ENCODE peak calls at places on chromosome 19, in six cellular contexts. M, F, X, J, Z and T are unnamed samples.

GRCh38 chr19:3094638-3095374 is 644 bp downstream of the GNA11 start:
- DNase-seq in J (no peak), X (no peak), F (no peak), M (no peak), Z (no peak), T (peak; percentile 17)

GRCh38 chr19:15439821-15440641 is 9.7 kb downstream of the WIZ start:
- DNase-seq in X (no peak), M (no peak), F (no peak), J (no peak), Z (no peak), T (no peak)

GRCh38 chr19:47514869-47515588 is at the start of gene NAPA:
- DNase-seq in X (peak; percentile 100), M (peak; percentile 99), Z (peak; percentile 99), J (peak; percentile 99), F (peak; percentile 99), T (peak; percentile 100)

GRCh38 chr19:30620354-30620753 is 248.2 kb downstream of the ZNF536 start:
- DNase-seq in X (no peak), M (no peak), J (no peak), F (no peak), Z (no peak), T (no peak)

GRCh38 chr19:33193269-33193863 is 764 bp upstream of the LRP3 start:
- DNase-seq in Z (no peak), F (no peak), M (no peak), X (no peak), J (no peak), T (no peak)

GRCh38 chr19:16143399-16144215 is at the start of gene HSH2D:
- DNase-seq in J (no peak), Z (peak; percentile 90), X (no peak), F (no peak), M (peak; percentile 45), T (no peak)

GRCh38 chr19:46404884-46405658 is 8.3 kb downstream of the CCDC8 start:
- DNase-seq in Z (no peak), X (peak; percentile 83), M (peak; percentile 56), J (no peak), F (peak; percentile 81), T (no peak)

GRCh38 chr19:14479985-14480694 is 5.0 kb upstream of the PTGER1 start:
- DNase-seq in M (no peak), X (peak; percentile 60), F (peak; percentile 86), J (peak; percentile 95), Z (no peak), T (peak; percentile 20)

GRCh38 chr19:41327076-41327475 is 17.1 kb downstream of the CCDC97 start:
- DNase-seq in Z (no peak), M (no peak), F (no peak), J (no peak), X (no peak), T (no peak)

GRCh38 chr19:30227661-30228112 is 144.5 kb upstream of the ZNF536 start:
- DNase-seq in X (peak; percentile 89), Z (no peak), M (peak; percentile 17), J (peak; percentile 87), F (peak; percentile 71), T (peak; percentile 24)

GRCh38 chr19:34793562-34793961 is 20.5 kb upstream of the ZNF599 start:
- DNase-seq in X (no peak), J (no peak), Z (no peak), M (no peak), F (no peak), T (no peak)

GRCh38 chr19:11373166-11373884 is 1.1 kb upstream of the SWSAP1 start:
- DNase-seq in F (no peak), J (peak; percentile 86), Z (no peak), M (no peak), X (no peak), T (no peak)

GRCh38 chr19:15115080-15115479 is 7.9 kb downstream of the SYDE1 start:
- DNase-seq in J (peak; percentile 21), F (no peak), X (no peak), Z (no peak), M (no peak), T (peak; percentile 68)

GRCh38 chr19:33514885-33515485 is 6.6 kb downstream of the PEPD start:
- DNase-seq in J (no peak), Z (no peak), M (no peak), X (no peak), F (no peak), T (peak; percentile 32)

GRCh38 chr19:47663911-47664771 is 49.1 kb upstream of the EHD2 start:
- DNase-seq in M (peak; percentile 59), Z (no peak), J (no peak), X (peak; percentile 44), F (peak; percentile 56), T (peak; percentile 99)

GRCh38 chr19:43407416-43408005 is 7.2 kb upstream of the TEX101 start:
- DNase-seq in M (no peak), X (no peak), F (no peak), Z (no peak), J (no peak), T (no peak)

GRCh38 chr19:35533822-35534521 is 716 bp downstream of the GAPDHS start:
- DNase-seq in J (no peak), Z (no peak), X (no peak), F (no peak), M (peak; percentile 23), T (peak; percentile 57)

GRCh38 chr19:56660381-56661105 is 11.0 kb downstream of the ZNF835 start:
- DNase-seq in J (peak; percentile 66), F (no peak), M (no peak), Z (no peak), X (no peak), T (no peak)

GRCh38 chr19:5553892-5554291 is 13.9 kb downstream of the TINCR start:
- DNase-seq in X (no peak), Z (no peak), M (no peak), J (peak; percentile 80), F (no peak), T (no peak)

GRCh38 chr19:42076375-42076944 is 494 bp downstream of the ZNF574 start:
- DNase-seq in Z (no peak), M (no peak), J (no peak), X (peak; percentile 58), F (no peak), T (no peak)

GRCh38 chr19:51598159-51598915 is 27.3 kb downstream of the ZNF175 start:
- DNase-seq in Z (no peak), F (no peak), M (no peak), J (no peak), X (no peak), T (no peak)

GRCh38 chr19:51602189-51602854 is 27.9 kb downstream of the SIGLEC5 start:
- DNase-seq in Z (no peak), M (no peak), X (no peak), F (no peak), J (no peak), T (no peak)

GRCh38 chr19:51595776-51596175 is 24.7 kb downstream of the ZNF175 start:
- DNase-seq in M (no peak), Z (no peak), X (no peak), F (no peak), J (no peak), T (no peak)

GRCh38 chr19:51599084-51599483 is 28.0 kb downstream of the ZNF175 start:
- DNase-seq in J (no peak), Z (no peak), X (no peak), F (no peak), M (no peak), T (no peak)

DNA sequence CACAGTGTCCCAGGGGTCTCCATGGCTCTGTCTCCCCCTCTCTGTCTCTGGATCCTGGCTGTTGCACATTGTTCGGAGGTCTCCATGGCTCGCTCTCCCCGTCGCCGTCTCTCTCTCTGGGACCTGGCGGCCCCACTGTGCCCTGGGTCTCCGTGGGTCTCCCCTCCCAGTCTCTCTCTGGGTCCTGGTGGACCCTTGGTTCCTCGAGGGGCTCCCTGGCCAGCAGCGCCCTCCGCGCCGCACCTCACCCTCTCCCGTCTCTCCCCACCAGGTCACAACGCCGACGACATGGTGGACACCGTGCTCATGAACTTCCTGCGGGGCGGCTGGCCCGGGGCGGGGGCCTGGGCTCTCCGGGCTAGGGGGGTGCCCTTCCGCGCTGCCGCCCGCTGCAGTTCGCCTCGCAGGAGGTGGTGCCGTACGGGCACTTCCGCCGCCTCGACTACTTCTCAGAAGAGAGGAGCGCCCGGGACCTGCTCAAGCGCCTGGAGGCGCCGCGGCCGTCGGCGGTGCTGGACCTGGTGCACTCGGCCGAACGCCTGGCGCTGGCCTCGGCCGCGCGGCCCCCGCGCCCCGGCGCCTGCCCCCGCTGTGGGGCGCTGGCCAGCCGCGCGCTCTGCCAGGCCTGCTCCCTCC is 29.1 kb downstream of the SIGLEC5 start:
- DNase-seq in Z (no peak), F (no peak), X (no peak), J (no peak), M (no peak), T (no peak)
- TF ChIP-seq SMC3 in Z (no peak), F (no peak), X (no peak), J (no peak), M (no peak), T (no peak)

GRCh38 chr19:58229255-58229639 is 533 bp downstream of the ZNF544 start:
- DNase-seq in F (peak; percentile 55), J (peak; percentile 44), Z (no peak), X (peak; percentile 32), M (peak; percentile 30), T (peak; percentile 12)
- TF ChIP-seq SMC3 in F (no peak), J (no peak), Z (no peak), X (no peak), M (no peak), T (no peak)

DNA sequence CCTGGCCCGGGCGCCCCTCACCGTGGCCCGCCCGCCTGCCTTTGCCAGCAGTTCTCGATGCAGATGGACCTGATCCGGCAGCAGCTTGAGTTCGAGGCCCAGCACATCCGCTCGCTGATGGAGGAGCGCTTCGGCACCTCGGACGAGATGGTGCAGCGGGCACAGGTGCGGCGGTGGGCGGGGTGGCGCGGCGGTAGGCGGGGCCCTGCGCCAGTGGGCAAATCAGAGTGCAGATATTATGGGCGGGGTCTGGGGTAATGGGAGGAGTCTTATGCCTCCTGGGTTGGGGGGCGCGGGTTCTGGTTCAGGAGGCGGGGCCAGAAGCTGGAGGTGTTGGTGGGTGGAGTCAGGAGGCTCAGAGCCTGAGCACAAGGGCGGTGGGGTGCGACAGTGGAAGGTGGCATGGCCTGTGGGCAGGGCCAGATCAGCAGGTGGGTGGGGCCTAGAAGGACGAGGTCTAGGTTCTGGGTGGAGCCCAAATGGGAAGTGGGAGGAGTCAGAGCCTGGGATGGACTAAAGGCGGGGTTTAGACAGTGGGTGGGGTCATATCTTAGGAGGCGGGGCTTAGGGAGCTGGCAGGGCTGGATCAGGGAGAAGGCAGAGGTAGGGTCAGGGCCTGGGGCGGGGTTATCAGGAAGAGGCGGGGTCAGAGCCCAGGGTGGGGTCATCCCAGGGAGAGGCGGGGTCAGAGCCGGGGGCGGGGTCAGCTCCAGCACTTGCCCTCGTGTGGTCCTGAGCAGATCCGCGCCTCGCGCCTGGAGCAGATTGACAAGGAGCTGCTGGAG is 5.6 kb downstream of the APC2 start:
- DNase-seq in J (peak; percentile 94), M (peak; percentile 76), Z (no peak), F (peak; percentile 98), X (peak; percentile 56), T (peak; percentile 30)
- TF ChIP-seq SMC3 in J (no peak), M (no peak), Z (no peak), F (no peak), X (no peak), T (no peak)

DNA sequence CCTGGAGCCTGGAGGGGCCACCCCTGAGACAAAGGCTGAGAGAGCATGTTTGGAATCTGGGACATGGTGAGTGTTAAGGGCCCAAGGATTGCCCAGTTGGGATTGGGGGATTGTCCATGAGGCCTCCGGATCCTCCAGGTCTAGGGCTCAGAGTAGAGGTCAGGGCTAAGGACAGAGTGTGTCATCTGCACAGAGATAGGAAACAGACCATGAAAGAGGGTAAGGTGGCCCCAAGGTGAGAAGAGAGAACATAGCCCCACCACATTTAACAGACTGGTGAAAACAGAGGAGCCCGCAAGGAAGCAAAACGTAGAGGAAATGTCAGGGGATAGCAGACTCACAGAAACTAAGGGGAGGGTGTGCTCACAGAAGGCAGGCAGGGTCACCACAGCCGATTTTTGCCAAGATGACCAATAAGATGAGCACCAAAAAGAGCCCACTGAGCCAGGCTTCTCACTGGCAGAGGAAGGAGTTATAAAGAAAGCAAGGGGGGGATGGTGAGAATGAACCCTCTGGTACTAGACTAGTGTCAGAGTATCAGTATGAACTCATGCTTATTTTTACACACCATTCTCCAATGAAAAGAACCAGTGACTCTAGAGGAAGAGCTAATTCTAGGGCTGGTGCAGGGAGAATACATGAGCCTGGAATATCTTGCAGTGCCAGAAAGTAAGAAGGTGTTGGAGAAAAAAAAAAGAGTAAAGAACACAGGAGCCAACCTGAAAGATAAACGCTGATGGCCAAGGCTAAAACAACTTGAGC is 17.5 kb downstream of the DYRK1B start:
- DNase-seq in J (no peak), M (no peak), F (no peak), X (no peak), Z (no peak), T (no peak)
- TF ChIP-seq SMC3 in J (no peak), M (no peak), F (no peak), X (no peak), Z (no peak), T (no peak)